ENCODE peak calls at places on chromosome 22, in seven cellular contexts. One of them, this sample, is unnamed. For H3K36me3, the result is how much of the 10 kb centered on the place peaks cover.

GRCh38 chr22:19959587-19960490 is 18.2 kb upstream of the TXNRD2 start:
- DNase-seq in uterus: no peak
- DNase-seq in hepatocyte: no peak
- DNase-seq in stomach: no peak
- DNase-seq in left ventricle myocardium inferior: peak
- DNase-seq in PC-3: no peak
- DNase-seq in IMR-90: no peak
- DNase-seq in this sample: peak

GRCh38 chr22:44580756-44581435 is 82.9 kb upstream of the RTL6 start:
- DNase-seq in PC-3: no peak
- DNase-seq in stomach: no peak
- DNase-seq in left ventricle myocardium inferior: no peak
- DNase-seq in uterus: no peak
- DNase-seq in hepatocyte: no peak
- DNase-seq in IMR-90: no peak
- DNase-seq in this sample: peak

GRCh38 chr22:45859231-45860161 is 117.5 kb downstream of the WNT7B start:
- DNase-seq in hepatocyte: peak
- DNase-seq in IMR-90: peak
- DNase-seq in PC-3: peak
- DNase-seq in left ventricle myocardium inferior: no peak
- DNase-seq in uterus: no peak
- DNase-seq in stomach: peak
- DNase-seq in this sample: no peak

GRCh38 chr22:31068970-31069369 is 12.1 kb upstream of the SMTN start:
- DNase-seq in left ventricle myocardium inferior: no peak
- DNase-seq in IMR-90: no peak
- DNase-seq in PC-3: no peak
- DNase-seq in hepatocyte: no peak
- DNase-seq in stomach: no peak
- DNase-seq in uterus: no peak
- DNase-seq in this sample: no peak

GRCh38 chr22:43226368-43226979 is 39.5 kb upstream of the TTLL12 start:
- DNase-seq in IMR-90: peak
- DNase-seq in left ventricle myocardium inferior: no peak
- DNase-seq in hepatocyte: peak
- DNase-seq in stomach: no peak
- DNase-seq in PC-3: no peak
- DNase-seq in uterus: no peak
- DNase-seq in this sample: no peak

GRCh38 chr22:47016636-47017035 is 254.2 kb downstream of the TBC1D22A start:
- DNase-seq in stomach: peak
- DNase-seq in PC-3: no peak
- DNase-seq in left ventricle myocardium inferior: no peak
- DNase-seq in uterus: no peak
- DNase-seq in IMR-90: no peak
- DNase-seq in hepatocyte: no peak
- DNase-seq in this sample: no peak

GRCh38 chr22:27667121-27667843 is 134.3 kb downstream of the MN1 start:
- DNase-seq in PC-3: no peak
- DNase-seq in IMR-90: no peak
- DNase-seq in left ventricle myocardium inferior: no peak
- DNase-seq in uterus: no peak
- DNase-seq in stomach: no peak
- DNase-seq in hepatocyte: no peak
- DNase-seq in this sample: peak

GRCh38 chr22:19440411-19441195 is 6.9 kb downstream of the C22orf39 start:
- DNase-seq in uterus: no peak
- DNase-seq in hepatocyte: no peak
- DNase-seq in left ventricle myocardium inferior: no peak
- DNase-seq in IMR-90: no peak
- DNase-seq in stomach: no peak
- DNase-seq in PC-3: no peak
- DNase-seq in this sample: peak

GRCh38 chr22:46845281-46846153 is 83.1 kb downstream of the TBC1D22A start:
- DNase-seq in hepatocyte: no peak
- DNase-seq in IMR-90: peak
- DNase-seq in stomach: no peak
- DNase-seq in PC-3: peak
- DNase-seq in left ventricle myocardium inferior: no peak
- DNase-seq in uterus: no peak
- DNase-seq in this sample: no peak

GRCh38 chr22:46126853-46127385 is 23.4 kb upstream of the PPARA start:
- DNase-seq in uterus: no peak
- DNase-seq in left ventricle myocardium inferior: no peak
- DNase-seq in IMR-90: no peak
- DNase-seq in hepatocyte: no peak
- DNase-seq in stomach: no peak
- DNase-seq in PC-3: no peak
- DNase-seq in this sample: no peak

GRCh38 chr22:46748206-46748947 is 10.3 kb upstream of the CERK start:
- DNase-seq in hepatocyte: no peak
- DNase-seq in IMR-90: no peak
- DNase-seq in PC-3: no peak
- DNase-seq in uterus: no peak
- DNase-seq in stomach: no peak
- DNase-seq in left ventricle myocardium inferior: no peak
- DNase-seq in this sample: no peak

DNA sequence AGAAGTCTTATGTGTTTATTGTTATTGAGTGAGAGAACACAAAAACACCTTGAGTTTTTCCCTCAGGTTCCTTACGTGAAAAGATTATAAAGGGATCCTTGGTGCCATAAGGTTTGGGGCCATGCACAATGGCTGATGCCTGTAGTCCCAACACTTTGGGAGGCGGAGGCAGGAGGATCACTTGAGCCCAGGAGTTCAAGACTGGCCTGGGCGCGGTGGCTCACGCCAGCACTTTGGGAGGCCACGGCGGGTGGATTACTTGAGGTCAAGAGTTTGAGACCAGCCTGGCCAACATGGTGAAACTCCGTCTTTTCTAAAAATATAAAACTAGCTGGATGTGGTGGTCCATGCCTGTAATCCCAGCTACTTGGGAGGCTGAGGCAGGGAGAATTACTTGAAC is 5.4 kb downstream of the SMDT1 start:
- DNase-seq in uterus: no peak
- DNase-seq in hepatocyte: no peak
- DNase-seq in stomach: no peak
- DNase-seq in PC-3: no peak
- DNase-seq in left ventricle myocardium inferior: no peak
- DNase-seq in IMR-90: no peak
- DNase-seq in this sample: no peak
- H3K36me3 ChIP-seq in uterus: under half
- H3K36me3 ChIP-seq in hepatocyte: under half
- H3K36me3 ChIP-seq in stomach: under half
- H3K36me3 ChIP-seq in PC-3: under half
- H3K36me3 ChIP-seq in left ventricle myocardium inferior: half or more
- H3K36me3 ChIP-seq in IMR-90: under half
- H3K36me3 ChIP-seq in this sample: half or more

DNA sequence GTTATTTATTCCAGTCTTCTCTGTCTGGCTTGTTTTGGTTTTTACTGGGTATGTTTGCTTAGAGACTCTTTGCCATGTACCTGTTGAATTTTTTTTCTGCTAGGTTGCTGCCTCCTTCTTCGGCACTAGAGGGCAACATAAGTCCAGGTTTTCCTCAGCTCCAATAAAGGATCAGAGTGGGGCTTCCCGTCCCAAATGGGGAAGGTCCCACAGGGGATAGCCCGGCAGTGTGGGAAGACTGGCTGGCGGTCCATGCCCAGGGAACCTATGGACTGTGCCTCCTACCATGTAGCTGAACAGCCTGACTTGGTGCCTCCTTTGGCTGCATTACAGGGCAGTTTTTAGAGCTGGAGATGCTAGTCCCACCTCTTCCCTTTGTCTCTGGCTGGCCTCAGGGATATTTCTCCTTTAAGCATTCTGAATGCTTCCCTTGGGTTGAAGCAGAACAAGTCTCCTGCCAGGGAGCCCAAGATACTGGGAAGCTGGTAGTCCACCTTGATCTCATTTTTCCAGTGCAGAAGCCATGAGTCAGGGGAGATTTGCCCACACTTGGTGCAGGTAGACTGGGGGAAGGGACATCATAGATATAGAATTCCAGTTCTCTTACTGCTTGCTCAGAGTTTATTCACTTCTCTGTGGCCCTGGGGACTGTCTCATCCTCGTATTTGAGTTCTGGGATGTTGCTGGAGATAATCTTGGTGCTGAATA is 60.2 kb downstream of the BRD1 start:
- DNase-seq in stomach: no peak
- DNase-seq in PC-3: peak
- DNase-seq in uterus: no peak
- DNase-seq in IMR-90: peak
- DNase-seq in left ventricle myocardium inferior: peak
- DNase-seq in hepatocyte: peak
- DNase-seq in this sample: no peak
- TF ChIP-seq CTCF in stomach: peak
- TF ChIP-seq CTCF in PC-3: peak
- TF ChIP-seq CTCF in uterus: peak
- TF ChIP-seq CTCF in IMR-90: peak
- TF ChIP-seq CTCF in left ventricle myocardium inferior: peak
- TF ChIP-seq CTCF in hepatocyte: peak
- TF ChIP-seq CTCF in this sample: peak

GRCh38 chr22:28921585-28921879 is 38.2 kb downstream of the ZNRF3 start:
- DNase-seq in PC-3: no peak
- DNase-seq in left ventricle myocardium inferior: no peak
- DNase-seq in uterus: no peak
- DNase-seq in stomach: no peak
- DNase-seq in hepatocyte: no peak
- DNase-seq in IMR-90: no peak
- DNase-seq in this sample: no peak
- H3K27ac ChIP-seq in PC-3: no peak
- H3K27ac ChIP-seq in left ventricle myocardium inferior: no peak
- H3K27ac ChIP-seq in uterus: no peak
- H3K27ac ChIP-seq in stomach: no peak
- H3K27ac ChIP-seq in hepatocyte: no peak
- H3K27ac ChIP-seq in IMR-90: no peak
- H3K27ac ChIP-seq in this sample: peak

GRCh38 chr22:23709107-23709506 is 18.3 kb downstream of the RGL4 start:
- DNase-seq in IMR-90: peak
- DNase-seq in PC-3: no peak
- DNase-seq in left ventricle myocardium inferior: no peak
- DNase-seq in stomach: no peak
- DNase-seq in uterus: no peak
- DNase-seq in hepatocyte: no peak
- DNase-seq in this sample: no peak
- H3K36me3 ChIP-seq in IMR-90: under half
- H3K36me3 ChIP-seq in PC-3: under half
- H3K36me3 ChIP-seq in left ventricle myocardium inferior: half or more
- H3K36me3 ChIP-seq in stomach: half or more
- H3K36me3 ChIP-seq in uterus: under half
- H3K36me3 ChIP-seq in hepatocyte: under half
- H3K36me3 ChIP-seq in this sample: half or more

DNA sequence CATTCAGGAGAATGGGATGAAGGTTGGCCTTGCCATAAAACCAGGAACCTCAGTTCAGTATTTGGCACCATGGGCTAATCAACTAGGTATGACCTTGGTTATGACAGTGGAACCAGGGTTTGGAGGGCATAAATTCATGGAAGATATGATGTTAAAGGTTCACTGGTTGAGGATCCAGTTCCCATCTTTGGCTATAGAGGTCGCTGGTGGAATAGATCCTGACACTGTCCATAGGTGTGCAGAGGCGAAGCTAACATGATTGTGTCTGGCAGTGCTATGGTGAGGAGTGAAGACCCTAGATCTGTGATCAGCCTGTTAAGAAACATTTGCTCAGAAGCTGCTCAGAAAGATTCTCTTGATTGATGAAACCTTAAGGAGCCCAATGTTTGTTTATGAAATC is 5.7 kb downstream of the NF2 start:
- DNase-seq in hepatocyte: no peak
- DNase-seq in left ventricle myocardium inferior: no peak
- DNase-seq in PC-3: peak
- DNase-seq in uterus: no peak
- DNase-seq in IMR-90: no peak
- DNase-seq in stomach: no peak
- DNase-seq in this sample: no peak
- TF ChIP-seq CTCF in hepatocyte: peak
- TF ChIP-seq CTCF in left ventricle myocardium inferior: peak
- TF ChIP-seq CTCF in PC-3: peak
- TF ChIP-seq CTCF in uterus: no peak
- TF ChIP-seq CTCF in IMR-90: peak
- TF ChIP-seq CTCF in stomach: no peak
- TF ChIP-seq CTCF in this sample: peak

DNA sequence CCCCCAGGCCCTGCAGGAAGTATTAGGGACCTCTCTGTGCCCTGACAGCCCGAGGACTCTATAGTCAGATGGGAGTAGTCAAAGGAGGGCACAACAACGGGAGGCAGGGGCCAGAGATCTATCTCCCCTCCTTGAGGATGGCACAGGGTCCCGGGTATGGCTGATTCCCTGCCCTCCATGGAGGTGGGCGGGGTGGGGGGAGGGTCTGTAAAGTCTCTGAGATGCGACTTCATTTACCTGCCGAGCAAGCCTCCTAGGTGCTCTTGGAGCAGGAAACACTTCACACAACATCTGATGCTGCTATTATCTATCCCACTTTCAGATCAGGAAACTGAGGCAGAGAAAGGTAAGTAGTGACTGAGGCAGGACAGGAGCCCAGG is 769 bp upstream of the CDC42EP1 start:
- DNase-seq in IMR-90: no peak
- DNase-seq in uterus: no peak
- DNase-seq in hepatocyte: no peak
- DNase-seq in left ventricle myocardium inferior: no peak
- DNase-seq in stomach: no peak
- DNase-seq in PC-3: no peak
- DNase-seq in this sample: no peak
- H3K27ac ChIP-seq in IMR-90: peak
- H3K27ac ChIP-seq in uterus: peak
- H3K27ac ChIP-seq in hepatocyte: peak
- H3K27ac ChIP-seq in left ventricle myocardium inferior: peak
- H3K27ac ChIP-seq in stomach: peak
- H3K27ac ChIP-seq in PC-3: no peak
- H3K27ac ChIP-seq in this sample: peak

GRCh38 chr22:40955516-40955915 is 4.3 kb downstream of the RBX1 start:
- DNase-seq in left ventricle myocardium inferior: no peak
- DNase-seq in hepatocyte: no peak
- DNase-seq in PC-3: no peak
- DNase-seq in stomach: no peak
- DNase-seq in uterus: no peak
- DNase-seq in IMR-90: peak
- DNase-seq in this sample: no peak

GRCh38 chr22:40958329-40958728 is 7.2 kb downstream of the RBX1 start:
- DNase-seq in hepatocyte: no peak
- DNase-seq in stomach: no peak
- DNase-seq in IMR-90: no peak
- DNase-seq in uterus: no peak
- DNase-seq in PC-3: no peak
- DNase-seq in left ventricle myocardium inferior: no peak
- DNase-seq in this sample: no peak

GRCh38 chr22:40965936-40966557 is 14.9 kb downstream of the RBX1 start:
- DNase-seq in left ventricle myocardium inferior: no peak
- DNase-seq in IMR-90: no peak
- DNase-seq in hepatocyte: no peak
- DNase-seq in stomach: no peak
- DNase-seq in uterus: no peak
- DNase-seq in PC-3: no peak
- DNase-seq in this sample: no peak

DNA sequence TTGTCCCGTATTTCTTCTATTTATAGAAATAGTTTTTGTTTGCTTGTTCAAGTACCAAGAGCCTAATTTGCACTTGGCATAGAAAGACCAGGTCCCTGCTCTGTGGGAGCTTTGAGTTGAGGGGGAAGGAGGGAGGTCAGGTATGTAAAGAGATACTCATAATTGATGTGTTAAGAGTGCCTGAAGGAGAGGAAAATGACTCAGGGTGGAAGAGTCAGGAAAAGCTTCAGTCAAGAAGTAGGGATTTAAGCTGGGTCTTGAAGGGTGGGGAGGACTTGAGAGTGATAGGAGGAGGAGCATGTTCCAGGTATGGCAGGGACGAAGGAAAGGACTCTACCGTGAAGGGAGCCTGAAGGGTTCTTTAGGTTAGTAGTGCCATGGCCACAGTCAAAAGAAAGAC is 9.0 kb downstream of the RBX1 start:
- DNase-seq in left ventricle myocardium inferior: no peak
- DNase-seq in PC-3: no peak
- DNase-seq in IMR-90: no peak
- DNase-seq in stomach: no peak
- DNase-seq in hepatocyte: no peak
- DNase-seq in uterus: no peak
- DNase-seq in this sample: no peak
- H3K36me3 ChIP-seq in left ventricle myocardium inferior: half or more
- H3K36me3 ChIP-seq in PC-3: under half
- H3K36me3 ChIP-seq in IMR-90: under half
- H3K36me3 ChIP-seq in stomach: under half
- H3K36me3 ChIP-seq in hepatocyte: under half
- H3K36me3 ChIP-seq in uterus: under half
- H3K36me3 ChIP-seq in this sample: under half

This sample was measured in adrenal gland.